ENCODE peak calls at places on chromosome 1, in seven cellular contexts. W is stimulated activated CD4-positive, alpha-beta T cell treated with anti-CD3 and anti-CD28 coated beads, Interleukin-2, amount 100 ng/mL, for 48 hours; A is iPS-NIHi11; U is A172; R is substantia nigra; P is stimulated activated CD8-positive, alpha-beta memory T cell treated with anti-CD3 and anti-CD28 coated beads, Interleukin-4, amount 100 ng/mL, for 1 hour; Z is AG04449. I is an unnamed sample.

GRCh38 chr1:244065960-244066388 is 14.9 kb downstream of the ZBTB18 start:
- DNase-seq in P (no peak), A (no peak), R (no peak), W (no peak), Z (peak), U (no peak), I (no peak)

GRCh38 chr1:234771642-234772344 is 161.8 kb upstream of the IRF2BP2 start:
- DNase-seq in R (no peak), Z (no peak), P (no peak), W (no peak), U (no peak), A (no peak), I (no peak)

GRCh38 chr1:119091618-119092017 is 48.8 kb downstream of the WARS2 start:
- DNase-seq in U (no peak), P (no peak), Z (no peak), R (no peak), A (no peak), W (no peak), I (no peak)

GRCh38 chr1:41735587-41736290 is 183.0 kb downstream of the HIVEP3 start:
- DNase-seq in P (no peak), U (no peak), R (peak), Z (no peak), W (no peak), A (peak), I (no peak)

GRCh38 chr1:118902299-118903270 is 85.6 kb downstream of the TBX15 start:
- DNase-seq in P (no peak), U (peak), W (no peak), Z (no peak), A (no peak), R (no peak), I (no peak)

GRCh38 chr1:30287976-30288375 is 435.4 kb downstream of the MATN1 start:
- DNase-seq in U (no peak), A (no peak), R (no peak), W (no peak), Z (no peak), P (no peak), I (no peak)

GRCh38 chr1:1567831-1568380 is 6.8 kb downstream of the SSU72 start:
- DNase-seq in P (no peak), Z (no peak), W (no peak), A (no peak), U (no peak), R (no peak), I (no peak)

GRCh38 chr1:170010443-170010842 is 64.1 kb downstream of the KIFAP3 start:
- DNase-seq in U (no peak), R (no peak), W (peak), Z (no peak), A (no peak), P (no peak), I (no peak)

GRCh38 chr1:206709322-206709721 is 24.6 kb downstream of the MAPKAPK2 start:
- DNase-seq in P (no peak), R (no peak), A (no peak), Z (no peak), W (no peak), U (no peak), I (no peak)

GRCh38 chr1:26285366-26286063 is 5.6 kb downstream of the SH3BGRL3 start:
- DNase-seq in R (no peak), P (no peak), W (peak), A (peak), U (no peak), Z (no peak), I (no peak)

GRCh38 chr1:240465531-240465940 is 146.4 kb downstream of the GREM2 start:
- DNase-seq in Z (no peak), W (no peak), A (peak), R (no peak), U (peak), P (no peak), I (no peak)

GRCh38 chr1:170271430-170271829 is 125.7 kb downstream of the NTMT2 start:
- DNase-seq in U (no peak), R (no peak), W (no peak), P (no peak), A (no peak), Z (no peak), I (no peak)

GRCh38 chr1:168386492-168386891 is 105.8 kb downstream of the TBX19 start:
- DNase-seq in W (no peak), P (no peak), Z (no peak), U (no peak), A (no peak), R (no peak), I (no peak)

GRCh38 chr1:197998110-197998509 is 80.9 kb downstream of the LHX9 start:
- DNase-seq in W (no peak), R (no peak), Z (no peak), A (no peak), U (no peak), P (no peak), I (no peak)

GRCh38 chr1:31791131-31791858 is 24.5 kb downstream of the SPOCD1 start:
- DNase-seq in A (no peak), W (no peak), R (no peak), P (no peak), Z (no peak), U (no peak), I (no peak)

GRCh38 chr1:203104096-203104495 is 18.3 kb upstream of the MYOG start:
- DNase-seq in A (no peak), P (no peak), W (no peak), Z (no peak), R (no peak), U (no peak), I (no peak)

GRCh38 chr1:226308723-226309397 is at the start of gene LIN9:
- DNase-seq in U (peak), A (peak), Z (peak), R (peak), W (peak), P (peak), I (peak)

GRCh38 chr1:226646026-226646869 is 92.8 kb downstream of the ITPKB start:
- DNase-seq in R (no peak), W (no peak), U (no peak), A (no peak), P (no peak), Z (no peak), I (no peak)

GRCh38 chr1:162677607-162678371 is 45.5 kb downstream of the DDR2 start:
- DNase-seq in R (no peak), P (no peak), Z (no peak), A (no peak), U (no peak), W (no peak), I (no peak)

I was measured in GM12891.